ENCODE peak calls at places on chromosomes 3 and 15, in five cellular contexts. N is breast epithelium, G is MM.1S, K is LNCaP clone FGC, T is fibroblast of mammary gland. O is an unnamed sample.

GRCh38 chr15:64740361-64741170 is 34.8 kb downstream of the RBPMS2 start:
- DNase-seq in N (no peak), G (peak), K (peak), T (peak), O (peak)

GRCh38 chr3:102057781-102058421 is 208.6 kb downstream of the NFKBIZ start:
- DNase-seq in N (no peak), T (no peak), K (no peak), G (peak), O (no peak)

GRCh38 chr3:1251282-1252060 is 158.6 kb downstream of the CNTN6 start:
- DNase-seq in N (no peak), G (no peak), T (peak), K (no peak), O (no peak)

GRCh38 chr15:67126551-67127333 is 61.3 kb downstream of the SMAD3 start:
- DNase-seq in N (no peak), T (no peak), K (no peak), G (no peak), O (no peak)

GRCh38 chr3:116709479-116709878 is at the start of gene TUSC7:
- DNase-seq in K (no peak), T (no peak), G (no peak), N (no peak), O (no peak)

GRCh38 chr3:186517218-186517617 is 27.0 kb downstream of the CRYGS start:
- DNase-seq in K (no peak), T (no peak), N (no peak), G (no peak), O (no peak)

GRCh38 chr3:20669675-20670074 is 483.7 kb upstream of the SGO1 start:
- DNase-seq in T (no peak), G (no peak), K (no peak), N (no peak), O (no peak)

GRCh38 chr15:32843211-32843907 is 125.6 kb downstream of the GREM1 start:
- DNase-seq in G (no peak), N (no peak), K (no peak), T (peak), O (peak)

GRCh38 chr3:60669636-60670035 is 581.6 kb downstream of the FHIT start:
- DNase-seq in N (no peak), T (no peak), K (no peak), G (no peak), O (no peak)

GRCh38 chr3:58495101-58495500 is 3.2 kb downstream of the KCTD6 start:
- DNase-seq in K (no peak), N (no peak), T (peak), G (no peak), O (peak)

GRCh38 chr3:16885948-16886683 is 1.4 kb downstream of the PLCL2 start:
- DNase-seq in K (no peak), T (peak), G (peak), N (no peak), O (no peak)

GRCh38 chr15:57060799-57061198 is 142.4 kb downstream of the TCF12 start:
- DNase-seq in N (no peak), K (no peak), T (peak), G (no peak), O (peak)

GRCh38 chr3:87437765-87438164 is 161.4 kb upstream of the POU1F1 start:
- DNase-seq in T (no peak), G (no peak), N (no peak), K (no peak), O (peak)

DNA sequence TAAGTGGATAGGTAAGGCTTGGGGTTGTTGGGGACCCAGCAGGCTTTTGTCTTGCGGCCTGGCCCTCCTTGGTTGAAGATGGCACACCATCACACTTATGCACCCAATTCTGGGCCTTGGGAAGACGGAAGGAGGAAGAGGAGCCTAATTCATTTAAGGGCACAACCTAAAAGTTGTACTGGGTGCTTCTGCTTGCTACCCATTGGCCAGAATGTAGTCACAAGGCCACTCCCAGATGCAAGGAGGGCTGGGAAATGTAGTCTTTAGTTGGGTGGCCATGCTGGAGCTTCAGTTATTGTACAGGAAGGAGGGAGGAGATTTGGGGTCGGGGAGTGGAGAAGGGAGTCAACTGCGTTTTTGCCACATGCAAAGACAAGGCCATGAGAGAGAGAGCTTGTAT is 109.2 kb downstream of the TMEM266 start:
- DNase-seq in T (peak), N (no peak), G (no peak), K (no peak), O (no peak)
- H3K4me3 ChIP-seq in T (no peak), N (no peak), G (no peak), K (no peak), O (no peak)

GRCh38 chr15:69595009-69595825 is 142.6 kb downstream of the RPLP1 start:
- DNase-seq in N (no peak), K (peak), T (no peak), G (no peak), O (peak)
- TF ChIP-seq CTCF in N (no peak), K (peak), T (no peak), G (no peak), O (no peak)

DNA sequence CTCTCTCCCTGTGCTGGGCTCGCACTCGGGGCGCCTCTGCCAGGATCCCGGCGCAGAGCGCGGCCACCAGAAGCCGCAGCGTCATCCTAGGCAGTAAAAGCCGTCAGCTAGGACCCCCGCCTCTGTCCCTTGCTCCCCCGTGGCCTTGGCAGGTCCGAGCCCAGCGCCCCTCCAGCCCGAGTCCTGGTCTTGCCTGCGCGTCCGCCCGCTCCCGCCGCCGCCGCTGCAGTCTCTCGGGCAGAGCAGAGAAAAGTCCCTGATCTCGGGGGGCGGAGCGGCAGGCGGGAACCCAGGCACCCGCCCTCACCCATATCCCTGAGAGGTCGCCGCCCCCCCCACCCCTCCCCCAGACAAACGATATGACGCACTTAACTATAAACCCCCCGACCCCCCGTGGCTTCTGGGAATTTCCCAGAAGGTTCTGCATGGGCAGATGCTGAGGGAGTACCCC is at the start of gene COL7A1:
- DNase-seq in K (no peak), G (no peak), T (no peak), N (no peak), O (peak)
- H3K4me3 ChIP-seq in K (no peak), G (no peak), T (peak), N (peak), O (peak)

GRCh38 chr15:81809543-81809942 is 236.3 kb downstream of the MEX3B start:
- DNase-seq in K (peak), T (peak), G (peak), N (no peak), O (peak)
- TF ChIP-seq CTCF in K (peak), T (no peak), G (peak), N (no peak), O (no peak)

GRCh38 chr3:71226565-71227281 is 356.8 kb downstream of the FOXP1 start:
- DNase-seq in T (no peak), K (no peak), G (no peak), N (no peak), O (peak)

GRCh38 chr3:71228156-71228885 is 355.2 kb downstream of the FOXP1 start:
- DNase-seq in K (no peak), T (no peak), N (no peak), G (no peak), O (no peak)

GRCh38 chr3:71225951-71226564 is 357.5 kb downstream of the FOXP1 start:
- DNase-seq in G (no peak), T (no peak), K (no peak), N (no peak), O (peak)

GRCh38 chr3:71227344-71227743 is 356.2 kb downstream of the FOXP1 start:
- DNase-seq in T (no peak), N (no peak), G (no peak), K (no peak), O (no peak)

GRCh38 chr3:71225285-71225684 is 358.2 kb downstream of the FOXP1 start:
- DNase-seq in K (no peak), G (no peak), T (no peak), N (no peak), O (no peak)
- H3K4me3 ChIP-seq in K (no peak), G (no peak), T (no peak), N (no peak), O (no peak)

DNA sequence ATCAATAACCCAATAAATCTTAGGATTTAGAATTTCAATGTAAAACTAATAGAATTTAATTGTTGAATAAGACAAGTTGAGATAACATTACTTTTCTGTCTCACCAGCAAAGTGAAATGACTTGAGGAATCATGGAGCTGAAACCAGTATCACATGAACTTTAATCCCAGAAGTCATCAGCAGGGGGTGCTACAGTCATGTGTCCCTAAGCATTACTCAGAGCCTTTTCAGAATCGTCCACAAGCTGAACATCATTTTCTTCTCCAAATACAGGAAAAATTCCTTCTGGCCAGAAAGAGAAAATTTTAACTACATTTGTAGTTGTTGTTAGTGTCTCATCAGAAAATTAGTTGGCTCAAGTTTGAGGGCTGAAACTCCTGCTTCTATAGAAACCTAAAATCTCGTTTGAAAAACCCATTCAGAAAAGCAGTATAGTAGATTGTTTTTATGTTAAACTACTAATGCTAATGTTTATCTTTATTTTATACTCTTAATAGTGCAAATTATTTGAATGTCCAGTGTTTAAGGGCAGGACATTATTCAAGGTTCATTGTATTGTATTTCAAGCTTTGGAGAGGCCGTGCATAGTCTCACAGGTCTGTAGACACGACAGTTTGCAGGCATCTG is 384.1 kb downstream of the PLOD2 start:
- DNase-seq in G (peak), K (peak), N (no peak), T (peak), O (peak)
- TF ChIP-seq CTCF in G (peak), K (peak), N (peak), T (peak), O (peak)

DNA sequence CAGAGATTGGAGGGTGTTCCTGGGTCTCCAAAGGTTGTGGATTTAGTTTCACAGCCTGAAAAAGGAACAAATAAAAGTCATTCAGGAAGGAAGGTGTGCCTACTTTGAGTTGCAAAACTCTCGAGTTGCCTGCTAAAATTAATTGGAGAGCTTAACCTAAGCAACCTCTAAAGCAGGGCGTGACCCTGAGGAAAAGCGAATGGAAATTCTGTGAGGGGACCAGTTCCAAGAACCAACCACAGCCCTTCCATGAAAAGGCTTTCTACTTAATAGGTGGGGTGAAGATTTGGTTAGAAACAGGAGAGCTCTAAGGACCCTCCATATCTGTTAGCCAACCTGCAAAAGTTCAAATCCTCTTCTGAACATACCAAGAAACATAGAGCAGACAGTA is 1.5 kb downstream of the CD80 start:
- DNase-seq in G (no peak), N (no peak), K (no peak), T (no peak), O (no peak)
- H3K4me3 ChIP-seq in G (no peak), N (no peak), K (no peak), T (no peak), O (no peak)

GRCh38 chr15:99578809-99579208 is 13.0 kb downstream of the MEF2A start:
- DNase-seq in G (no peak), T (peak), K (no peak), N (no peak), O (peak)

GRCh38 chr15:99574048-99574447 is 8.3 kb downstream of the MEF2A start:
- DNase-seq in G (no peak), K (peak), N (no peak), T (no peak), O (no peak)

GRCh38 chr15:99580061-99580460 is 14.3 kb downstream of the MEF2A start:
- DNase-seq in K (no peak), N (no peak), T (no peak), G (no peak), O (peak)

GRCh38 chr15:99571299-99571698 is 5.5 kb downstream of the MEF2A start:
- DNase-seq in T (no peak), N (no peak), G (no peak), K (no peak), O (no peak)

DNA sequence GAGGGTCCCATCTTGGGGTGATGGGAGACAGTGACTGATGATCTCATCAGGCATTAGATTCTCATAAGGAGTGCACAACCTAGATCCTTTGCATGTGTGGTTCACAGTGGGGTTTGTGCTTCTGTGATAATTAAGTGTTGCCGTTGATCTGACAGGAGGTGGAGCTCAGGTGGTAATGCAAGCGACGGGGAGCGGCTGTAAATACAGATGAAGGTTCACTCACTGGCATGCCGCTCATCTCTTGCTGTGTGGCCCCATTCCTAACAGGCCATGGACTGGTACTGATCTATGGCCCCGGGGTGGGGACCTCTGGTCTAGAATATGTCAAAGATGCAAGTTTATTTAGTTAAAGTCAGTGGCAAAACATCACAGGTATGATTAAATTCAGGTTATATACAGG is 8.7 kb downstream of the MEF2A start:
- DNase-seq in G (no peak), K (no peak), T (no peak), N (no peak), O (no peak)
- TF ChIP-seq CTCF in G (no peak), K (no peak), T (no peak), N (no peak), O (no peak)

GRCh38 chr15:48532938-48533337 is 112.6 kb downstream of the FBN1 start:
- DNase-seq in G (no peak), K (no peak), N (no peak), T (peak), O (peak)

GRCh38 chr15:48537277-48538113 is 108.0 kb downstream of the FBN1 start:
- DNase-seq in N (no peak), T (peak), G (no peak), K (no peak), O (no peak)

GRCh38 chr15:48533982-48534381 is 111.5 kb downstream of the FBN1 start:
- DNase-seq in N (no peak), G (no peak), K (no peak), T (no peak), O (no peak)

GRCh38 chr15:48538941-48539340 is 106.6 kb downstream of the FBN1 start:
- DNase-seq in T (no peak), N (no peak), K (no peak), G (no peak), O (no peak)

GRCh38 chr15:48536681-48537091 is 108.8 kb downstream of the FBN1 start:
- DNase-seq in K (peak), G (no peak), N (no peak), T (peak), O (peak)
- H3K4me3 ChIP-seq in K (no peak), G (no peak), N (no peak), T (no peak), O (no peak)

DNA sequence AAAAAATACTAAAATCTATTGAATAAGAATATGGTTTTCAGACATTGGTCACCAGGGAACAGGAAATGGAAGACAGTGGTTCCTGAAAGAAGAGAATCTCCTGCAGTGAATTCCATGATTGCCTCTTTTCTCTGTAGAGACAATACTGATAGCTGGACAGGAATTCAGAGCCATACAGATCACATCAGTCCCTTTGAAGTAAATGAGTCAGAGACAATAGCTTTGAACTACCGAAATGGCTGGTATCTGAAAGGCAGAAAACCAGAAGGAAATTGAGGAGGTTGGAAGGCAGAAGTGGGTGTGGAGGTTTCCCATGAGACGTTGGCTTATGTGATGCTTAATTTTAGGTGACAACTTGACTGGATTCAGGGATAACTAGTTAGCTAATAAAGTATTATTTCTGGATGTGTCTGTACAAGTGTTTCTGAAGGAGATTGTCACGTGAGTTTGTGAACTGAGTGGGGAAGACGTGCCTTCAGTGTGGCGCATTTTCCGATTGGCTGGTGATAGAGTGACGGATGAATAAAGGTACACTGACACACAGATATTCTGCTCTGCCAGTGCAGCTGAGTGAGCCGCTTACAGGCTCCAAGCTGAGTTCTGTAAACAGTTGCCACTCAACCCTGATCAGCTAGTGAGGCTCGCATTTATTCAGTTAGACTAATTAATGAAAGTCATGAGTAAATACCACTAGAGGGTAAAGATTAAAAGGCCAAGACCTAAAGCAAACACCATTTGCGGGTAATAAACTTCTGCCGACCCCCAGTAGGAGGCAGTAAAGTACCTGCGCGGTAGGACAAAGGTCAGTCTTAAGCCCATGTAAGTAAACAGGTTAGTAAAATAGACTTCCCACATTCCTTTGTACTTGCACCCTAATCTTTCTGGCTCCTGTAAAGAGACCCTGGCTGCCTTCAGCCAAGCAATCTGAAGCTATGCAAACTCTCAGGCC is 1298.6 kb downstream of the SI start:
- DNase-seq in T (no peak), N (no peak), G (no peak), K (peak), O (no peak)
- TF ChIP-seq CTCF in T (no peak), N (no peak), G (peak), K (peak), O (no peak)

O was measured in AG10803.